ENCODE peak calls at places on chromosomes 7 and 10, in seven cellular contexts. S, A, Z, N, U, Y and O are unnamed samples.

GRCh38 chr10:15123749-15124184 is 26.6 kb downstream of the RPP38 start:
- DNase-seq in U (no peak), A (no peak), Z (no peak), N (no peak), Y (no peak), S (no peak), O (peak)

GRCh38 chr10:5641501-5641900 is 24.9 kb downstream of the ASB13 start:
- DNase-seq in Z (no peak), S (no peak), U (no peak), Y (no peak), A (no peak), N (no peak), O (no peak)

GRCh38 chr7:35971133-35971995 is 170.5 kb downstream of the SEPTIN7 start:
- DNase-seq in S (no peak), A (no peak), Z (no peak), Y (no peak), U (peak), N (no peak), O (no peak)

GRCh38 chr7:151313857-151314256 is 27.8 kb upstream of the NUB1 start:
- DNase-seq in S (no peak), Y (no peak), Z (no peak), N (no peak), A (no peak), U (no peak), O (no peak)

GRCh38 chr7:116249969-116250553 is 39.7 kb downstream of the TES start:
- DNase-seq in Y (no peak), U (peak), Z (peak), A (peak), N (no peak), S (peak), O (peak)

GRCh38 chr10:6813876-6814275 is 233.8 kb upstream of the PRKCQ start:
- DNase-seq in A (no peak), Y (no peak), N (no peak), S (no peak), U (no peak), Z (no peak), O (no peak)

GRCh38 chr7:92260248-92260781 is 14.5 kb downstream of the ANKIB1 start:
- DNase-seq in Z (no peak), N (no peak), S (peak), A (no peak), U (no peak), Y (no peak), O (no peak)

GRCh38 chr7:152544481-152544927 is 108.7 kb upstream of the KMT2C start:
- DNase-seq in Y (no peak), N (peak), U (no peak), S (no peak), Z (no peak), A (no peak), O (no peak)

GRCh38 chr7:137790828-137791227 is 55.9 kb downstream of the DGKI start:
- DNase-seq in A (no peak), N (no peak), Y (no peak), Z (no peak), U (no peak), S (no peak), O (no peak)

GRCh38 chr10:34859170-34859569 is 44.1 kb upstream of the PARD3 start:
- DNase-seq in N (no peak), S (no peak), U (no peak), A (peak), Y (no peak), Z (no peak), O (peak)

GRCh38 chr7:25622716-25623115 is 394.4 kb upstream of the NPVF start:
- DNase-seq in Z (no peak), S (no peak), U (no peak), Y (no peak), A (no peak), N (no peak), O (no peak)

GRCh38 chr10:90306187-90306586 is 551.7 kb downstream of the HTR7 start:
- DNase-seq in S (peak), Z (no peak), U (no peak), A (no peak), Y (no peak), N (no peak), O (no peak)

GRCh38 chr7:130961128-130961601 is 227.2 kb upstream of the KLF14 start:
- DNase-seq in Y (peak), A (no peak), S (peak), U (no peak), N (no peak), Z (no peak), O (no peak)

GRCh38 chr7:26151096-26151495 is 902 bp upstream of the NFE2L3 start:
- DNase-seq in Y (no peak), S (no peak), A (no peak), U (no peak), N (no peak), Z (no peak), O (no peak)

GRCh38 chr10:32958992-32959703 is 1.1 kb upstream of the ITGB1 start:
- DNase-seq in Z (no peak), N (no peak), A (no peak), S (no peak), U (peak), Y (peak), O (no peak)

GRCh38 chr10:133124357-133125211 is 35.4 kb upstream of the KNDC1 start:
- DNase-seq in Z (peak), A (no peak), Y (no peak), S (no peak), U (peak), N (no peak), O (peak)

GRCh38 chr10:13560597-13560996 is 26.2 kb upstream of the PRPF18 start:
- DNase-seq in N (no peak), U (no peak), A (no peak), Z (no peak), Y (no peak), S (no peak), O (no peak)

GRCh38 chr10:71697938-71698709 is 21.5 kb downstream of the C10orf105 start:
- DNase-seq in Y (peak), N (no peak), Z (peak), S (no peak), U (no peak), A (no peak), O (no peak)

GRCh38 chr10:110501142-110501937 is 3.6 kb downstream of the DUSP5 start:
- DNase-seq in U (peak), Y (peak), S (peak), Z (peak), N (no peak), A (peak), O (peak)

GRCh38 chr10:118259288-118259906 is 82.7 kb downstream of the FAM204A start:
- DNase-seq in S (peak), Z (peak), U (peak), A (peak), Y (no peak), N (no peak), O (no peak)

GRCh38 chr10:108801220-108801619 is 1122.1 kb downstream of the XPNPEP1 start:
- DNase-seq in S (no peak), A (no peak), Z (no peak), N (no peak), Y (no peak), U (no peak), O (no peak)

GRCh38 chr7:9711259-9711658 is 1262.4 kb upstream of the PHF14 start:
- DNase-seq in Z (no peak), Y (no peak), N (no peak), U (no peak), S (no peak), A (no peak), O (no peak)

GRCh38 chr7:14698239-14698638 is 204.3 kb downstream of the DGKB start:
- DNase-seq in A (no peak), N (no peak), S (no peak), Y (no peak), Z (no peak), U (no peak), O (no peak)

GRCh38 chr7:90715067-90715466 is 118.9 kb downstream of the CDK14 start:
- DNase-seq in A (no peak), Z (no peak), U (no peak), Y (no peak), N (no peak), S (no peak), O (no peak)

GRCh38 chr10:68196707-68197106 is 35.2 kb downstream of the ATOH7 start:
- DNase-seq in U (no peak), S (no peak), Y (no peak), Z (no peak), A (no peak), N (no peak), O (no peak)

GRCh38 chr7:10845225-10845624 is 128.4 kb upstream of the PHF14 start:
- DNase-seq in Y (no peak), S (no peak), A (no peak), U (no peak), Z (no peak), N (no peak), O (no peak)

GRCh38 chr10:17290226-17290625 is 62.2 kb downstream of the VIM start:
- DNase-seq in S (peak), Z (peak), A (no peak), Y (no peak), N (no peak), U (peak), O (peak)

GRCh38 chr10:4316166-4316810 is 509.7 kb upstream of the AKR1E2 start:
- DNase-seq in A (no peak), N (no peak), Z (no peak), U (no peak), S (no peak), Y (no peak), O (no peak)

GRCh38 chr10:63115732-63116383 is 17.3 kb upstream of the NRBF2 start:
- DNase-seq in Y (no peak), N (no peak), Z (peak), A (peak), S (no peak), U (no peak), O (peak)

DNA sequence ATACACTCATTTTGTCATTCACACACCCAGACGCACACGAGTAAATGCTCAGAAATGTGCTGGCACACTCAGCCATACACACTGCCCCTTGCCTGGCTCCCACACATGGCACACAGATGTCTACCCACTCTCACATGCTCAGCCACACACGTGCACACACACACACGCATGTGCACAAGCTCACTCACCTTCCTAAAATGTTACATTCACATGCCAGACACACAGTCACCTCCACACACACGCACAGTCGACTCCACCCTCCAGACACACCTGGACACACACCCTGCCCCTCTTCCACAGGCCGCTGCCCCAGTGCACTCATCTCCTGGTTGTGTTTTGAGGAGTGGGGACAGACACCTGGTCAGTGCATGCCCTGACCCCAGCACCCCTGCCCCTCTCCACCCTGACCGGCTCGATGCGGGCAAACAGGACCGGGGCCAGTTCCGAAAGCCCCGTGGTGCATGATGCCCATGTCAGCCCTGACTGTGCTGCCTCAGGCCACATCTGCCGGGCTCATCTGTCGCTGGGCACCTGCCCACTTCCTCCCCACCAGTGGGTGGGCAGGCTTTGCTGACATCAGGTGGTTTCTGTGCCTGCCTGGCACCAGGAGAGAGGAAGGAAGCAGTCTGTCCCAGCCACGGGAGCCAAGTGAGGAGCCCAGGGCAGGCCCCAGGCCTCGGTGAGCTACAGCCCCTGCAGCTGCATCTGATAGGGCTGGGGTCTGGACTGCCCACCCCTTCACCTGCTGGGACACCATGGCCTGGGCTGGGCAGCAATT is 84.9 kb upstream of the ZNF716 start:
- DNase-seq in S (no peak), U (no peak), A (no peak), Y (no peak), Z (no peak), N (no peak), O (no peak)
- TF ChIP-seq JUND in S (no peak), U (no peak), A (no peak), Y (no peak), Z (no peak), N (no peak), O (no peak)

GRCh38 chr10:97013983-97014382 is 171.8 kb downstream of the SLIT1 start:
- DNase-seq in N (no peak), S (no peak), Y (no peak), Z (no peak), A (no peak), U (no peak), O (no peak)
- TF ChIP-seq JUND in N (no peak), S (no peak), Y (no peak), Z (no peak), A (no peak), U (no peak), O (no peak)

DNA sequence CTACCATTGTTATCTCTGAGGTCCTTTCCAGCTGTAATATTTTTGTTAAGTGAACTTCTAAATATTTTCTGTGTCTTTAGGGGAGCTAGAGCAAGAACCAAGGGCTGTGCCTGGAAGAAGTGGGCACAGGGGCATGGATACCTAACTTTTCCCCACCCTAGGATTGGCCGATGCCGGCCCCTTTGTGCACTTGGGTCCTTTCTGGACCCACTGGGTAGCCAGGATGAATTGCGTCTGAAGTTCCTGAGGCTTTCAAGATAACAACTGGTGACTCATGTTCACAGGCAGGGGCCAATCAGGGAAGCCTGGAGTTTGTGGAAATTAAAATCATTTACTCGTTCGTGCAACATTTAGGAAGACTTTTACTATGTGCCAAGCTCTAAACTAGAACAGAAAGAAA is 758 bp downstream of the DPCD start:
- DNase-seq in N (no peak), U (no peak), S (peak), A (peak), Y (no peak), Z (peak), O (no peak)
- TF ChIP-seq JUND in N (no peak), U (no peak), S (no peak), A (no peak), Y (no peak), Z (peak), O (no peak)

DNA sequence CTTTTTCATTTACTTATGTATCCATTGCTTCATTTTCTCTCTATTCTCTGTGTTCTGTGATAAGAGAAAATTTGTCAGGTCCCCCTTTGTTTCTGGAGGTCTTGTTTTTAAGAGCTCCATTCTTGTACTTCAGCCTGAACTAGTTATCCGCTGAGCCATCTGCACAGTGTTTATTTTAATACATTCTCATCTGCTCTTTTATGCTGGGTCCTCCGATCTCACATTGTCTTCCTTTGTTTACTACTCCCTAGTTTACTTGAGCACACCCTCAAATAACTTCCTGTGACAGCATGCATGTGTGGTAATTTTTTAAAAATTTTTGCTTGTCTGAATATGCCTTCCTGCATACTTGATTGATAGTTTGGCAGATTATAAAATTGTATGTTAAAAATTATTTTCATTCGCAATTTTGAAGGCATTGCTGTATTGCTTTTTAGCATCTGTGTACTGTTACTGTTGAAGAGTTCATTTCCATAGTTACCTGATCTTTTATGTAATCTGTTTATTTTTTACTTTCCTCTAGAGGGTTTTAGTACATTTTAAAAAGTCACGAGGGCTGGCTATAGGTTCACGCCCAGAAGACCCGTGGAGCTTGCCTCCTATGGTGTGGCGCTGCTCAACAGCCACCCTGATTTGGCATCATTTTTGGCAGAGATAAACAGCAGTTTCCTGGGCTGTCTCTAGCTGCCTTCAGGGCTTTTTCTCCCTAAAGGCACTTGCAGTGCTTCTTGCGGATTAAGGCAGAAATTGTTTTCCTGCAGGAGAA is 31.9 kb downstream of the RSBN1L start:
- DNase-seq in N (no peak), Y (no peak), S (no peak), U (peak), A (peak), Z (peak), O (no peak)
- TF ChIP-seq JUND in N (no peak), Y (no peak), S (no peak), U (no peak), A (no peak), Z (no peak), O (no peak)

DNA sequence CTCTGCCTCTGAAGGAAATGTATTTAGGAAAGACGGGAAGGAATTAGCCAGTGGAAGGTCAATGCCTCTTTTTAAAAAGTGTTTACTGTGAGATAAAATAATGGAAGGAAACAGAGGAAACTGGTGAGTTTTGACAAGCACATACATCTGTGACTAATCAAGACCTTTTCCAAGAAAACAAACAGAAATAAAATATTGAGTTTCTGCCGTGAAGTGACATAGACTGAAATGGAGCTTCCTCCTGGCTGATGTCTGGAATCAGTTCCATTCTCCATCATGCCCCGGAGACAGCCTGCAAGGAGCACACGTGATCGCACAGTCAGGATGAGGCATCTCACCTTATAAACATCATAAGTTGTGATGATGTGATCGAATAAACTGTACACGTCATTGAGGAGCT is 30.7 kb downstream of the TECTB start:
- DNase-seq in A (no peak), U (no peak), S (no peak), Z (no peak), N (no peak), Y (no peak), O (no peak)
- TF ChIP-seq JUND in A (no peak), U (no peak), S (no peak), Z (no peak), N (no peak), Y (no peak), O (no peak)

DNA sequence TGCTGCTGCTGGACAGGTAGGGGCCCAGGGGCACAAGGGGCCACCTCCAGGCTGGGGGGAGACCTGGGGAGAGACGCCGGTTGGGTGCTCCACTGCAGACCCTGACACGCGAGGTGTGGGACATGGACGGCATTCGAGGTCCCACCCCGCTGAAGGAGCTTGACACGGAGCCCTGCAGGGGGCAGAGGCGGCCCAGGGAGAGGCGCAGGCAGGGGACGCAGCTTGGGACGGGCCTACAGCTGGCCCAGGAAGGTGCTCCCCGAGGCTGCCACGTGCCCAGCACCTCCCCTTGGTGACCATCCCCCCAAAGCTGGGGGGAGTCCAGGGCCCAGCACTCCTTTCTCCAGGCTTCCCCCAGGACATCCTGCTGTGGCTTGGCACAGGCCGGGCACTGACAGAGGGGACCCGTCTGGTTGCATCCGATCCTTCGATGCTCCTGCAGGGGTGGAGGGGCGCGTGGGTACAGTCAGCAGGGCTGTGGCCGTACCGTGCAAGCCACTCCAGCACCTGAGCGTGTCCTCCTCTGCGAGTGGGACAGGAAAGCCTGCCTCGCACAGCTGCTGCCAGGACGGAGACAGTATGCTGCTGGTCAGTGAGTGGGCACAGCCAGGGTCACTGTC is 174.4 kb downstream of the ELFN1 start:
- DNase-seq in N (no peak), A (no peak), Y (no peak), Z (peak), S (no peak), U (peak), O (no peak)
- TF ChIP-seq JUND in N (no peak), A (no peak), Y (no peak), Z (no peak), S (no peak), U (no peak), O (no peak)